ENCODE peak calls at places on chromosome 11, in seven cellular contexts. X, B, A, I, E, U and R are unnamed samples.

GRCh38 chr11:112784323-112785073 is 176.7 kb upstream of the NCAM1 start:
- DNase-seq in X (no peak), B (no peak), A (no peak), I (peak; percentile 81), E (no peak), U (no peak), R (peak; percentile 40)

GRCh38 chr11:34641456-34641855 is 20.6 kb downstream of the EHF start:
- DNase-seq in X (no peak), B (no peak), A (no peak), I (no peak), E (no peak), U (no peak), R (no peak)

GRCh38 chr11:111604392-111605009 is 2.3 kb downstream of the SIK2 start:
- DNase-seq in X (peak; percentile 99), B (no peak), A (peak; percentile 27), I (peak; percentile 69), E (peak; percentile 75), U (no peak), R (no peak)

GRCh38 chr11:46361283-46362145 is 14.3 kb downstream of the DGKZ start:
- DNase-seq in X (peak; percentile 94), B (no peak), A (no peak), I (no peak), E (no peak), U (peak; percentile 84), R (no peak)

GRCh38 chr11:125165111-125165663 is 636 bp downstream of the PKNOX2 start:
- DNase-seq in X (no peak), B (no peak), A (no peak), I (peak; percentile 47), E (no peak), U (no peak), R (no peak)

GRCh38 chr11:57871231-57871630 is 109.6 kb downstream of the CTNND1 start:
- DNase-seq in X (no peak), B (no peak), A (no peak), I (no peak), E (no peak), U (no peak), R (no peak)

GRCh38 chr11:126421243-126421642 is 65.8 kb downstream of the ST3GAL4 start:
- DNase-seq in X (no peak), B (no peak), A (no peak), I (no peak), E (no peak), U (no peak), R (no peak)

GRCh38 chr11:85236211-85236610 is 390.9 kb downstream of the DLG2 start:
- DNase-seq in X (no peak), B (no peak), A (no peak), I (no peak), E (no peak), U (no peak), R (no peak)

GRCh38 chr11:67024410-67024809 is 1.5 kb downstream of the SYT12 start:
- DNase-seq in X (peak; percentile 54), B (no peak), A (no peak), I (peak; percentile 24), E (no peak), U (no peak), R (no peak)

GRCh38 chr11:47856186-47856585 is 8.0 kb upstream of the NUP160 start:
- DNase-seq in X (no peak), B (no peak), A (no peak), I (no peak), E (no peak), U (no peak), R (no peak)

GRCh38 chr11:116312560-116313340 is 460.0 kb downstream of the BUD13 start:
- DNase-seq in X (no peak), B (no peak), A (no peak), I (peak; percentile 67), E (no peak), U (no peak), R (no peak)

GRCh38 chr11:8091671-8092070 is 10.7 kb downstream of the TUB start:
- DNase-seq in X (no peak), B (no peak), A (no peak), I (no peak), E (no peak), U (no peak), R (no peak)

GRCh38 chr11:106459135-106459534 is 381.7 kb downstream of the AASDHPPT start:
- DNase-seq in X (no peak), B (no peak), A (no peak), I (no peak), E (no peak), U (no peak), R (no peak)

GRCh38 chr11:67371549-67372231 is 1.7 kb downstream of the CLCF1 start:
- DNase-seq in X (peak; percentile 79), B (no peak), A (peak; percentile 35), I (peak; percentile 77), E (no peak), U (no peak), R (no peak)

GRCh38 chr11:66545701-66546367 is at the start of gene ZDHHC24:
- DNase-seq in X (peak; percentile 97), B (peak; percentile 94), A (peak; percentile 89), I (peak; percentile 98), E (peak; percentile 87), U (peak; percentile 97), R (peak; percentile 92)

GRCh38 chr11:63490551-63491239 is at the start of gene PLAAT5:
- DNase-seq in X (no peak), B (no peak), A (no peak), I (no peak), E (peak; percentile 16), U (no peak), R (no peak)

GRCh38 chr11:1454576-1454975 is 32.0 kb downstream of the MOB2 start:
- DNase-seq in X (no peak), B (no peak), A (no peak), I (no peak), E (no peak), U (no peak), R (no peak)

GRCh38 chr11:57482782-57483569 is 22.6 kb downstream of the RTN4RL2 start:
- DNase-seq in X (no peak), B (no peak), A (peak; percentile 37), I (peak; percentile 28), E (no peak), U (peak; percentile 51), R (no peak)

GRCh38 chr11:14852571-14853177 is 39.4 kb downstream of the CYP2R1 start:
- DNase-seq in X (no peak), B (no peak), A (no peak), I (no peak), E (no peak), U (no peak), R (no peak)

GRCh38 chr11:117300301-117300700 is 9.2 kb downstream of the BACE1-AS start:
- DNase-seq in X (no peak), B (peak; percentile 10), A (no peak), I (peak; percentile 10), E (no peak), U (no peak), R (no peak)

GRCh38 chr11:77473001-77473800 is 693 bp downstream of the PAK1 start:
- DNase-seq in X (no peak), B (no peak), A (peak; percentile 41), I (peak; percentile 53), E (peak; percentile 41), U (no peak), R (no peak)

GRCh38 chr11:55942785-55943392 is 6.7 kb upstream of the OR5I1 start:
- DNase-seq in X (peak; percentile 74), B (no peak), A (peak; percentile 9), I (peak; percentile 35), E (no peak), U (no peak), R (no peak)

GRCh38 chr11:64472593-64473455 is 113.9 kb downstream of the RPS6KA4 start:
- DNase-seq in X (no peak), B (no peak), A (no peak), I (no peak), E (no peak), U (no peak), R (no peak)

GRCh38 chr11:128523616-128524015 is 63.7 kb downstream of the ETS1 start:
- DNase-seq in X (peak; percentile 34), B (no peak), A (no peak), I (peak; percentile 42), E (no peak), U (no peak), R (no peak)

GRCh38 chr11:131481317-131481716 is 110.9 kb downstream of the NTM start:
- DNase-seq in X (no peak), B (no peak), A (no peak), I (no peak), E (no peak), U (no peak), R (no peak)

GRCh38 chr11:126725043-126725442 is 275.5 kb downstream of the KIRREL3 start:
- DNase-seq in X (no peak), B (no peak), A (no peak), I (no peak), E (no peak), U (no peak), R (no peak)

GRCh38 chr11:9906043-9906791 is 242.3 kb downstream of the SWAP70 start:
- DNase-seq in X (no peak), B (peak; percentile 79), A (no peak), I (peak; percentile 90), E (peak; percentile 85), U (no peak), R (peak; percentile 95)

GRCh38 chr11:79419120-79419519 is 21.7 kb downstream of the TENM4 start:
- DNase-seq in X (no peak), B (no peak), A (no peak), I (peak; percentile 97), E (no peak), U (no peak), R (no peak)

GRCh38 chr11:86120807-86121206 is 51.9 kb upstream of the PICALM start:
- DNase-seq in X (no peak), B (no peak), A (no peak), I (peak; percentile 79), E (no peak), U (no peak), R (no peak)

GRCh38 chr11:65298131-65298535 is 16.5 kb upstream of the CDC42EP2 start:
- DNase-seq in X (no peak), B (no peak), A (no peak), I (no peak), E (no peak), U (no peak), R (no peak)

GRCh38 chr11:76654310-76654851 is 16.2 kb downstream of the LRRC32 start:
- DNase-seq in X (no peak), B (peak; percentile 95), A (no peak), I (no peak), E (no peak), U (no peak), R (peak; percentile 54)

GRCh38 chr11:128757235-128757711 is 63.4 kb downstream of the FLI1 start:
- DNase-seq in X (peak; percentile 86), B (no peak), A (no peak), I (no peak), E (no peak), U (peak; percentile 61), R (no peak)

GRCh38 chr11:8809605-8810272 is 101.2 kb upstream of the AKIP1 start:
- DNase-seq in X (no peak), B (no peak), A (no peak), I (peak; percentile 13), E (no peak), U (no peak), R (no peak)

GRCh38 chr11:2779499-2779980 is 79.7 kb upstream of the KCNQ1OT1 start:
- DNase-seq in X (no peak), B (no peak), A (no peak), I (no peak), E (no peak), U (no peak), R (no peak)

GRCh38 chr11:92738281-92738680 is 231.2 kb upstream of the MTNR1B start:
- DNase-seq in X (no peak), B (no peak), A (no peak), I (no peak), E (no peak), U (no peak), R (no peak)

GRCh38 chr11:117256573-117256972 is 24.1 kb downstream of the RNF214 start:
- DNase-seq in X (no peak), B (no peak), A (no peak), I (peak; percentile 11), E (no peak), U (no peak), R (no peak)

GRCh38 chr11:37333345-37333744 is 735.3 kb upstream of the RAG2 start:
- DNase-seq in X (no peak), B (no peak), A (no peak), I (no peak), E (no peak), U (no peak), R (no peak)